ENCODE peak calls at places on chromosomes 4 and X, in six cellular contexts. M, C, I, T, W and K are unnamed samples. For H3K36me3, the result is how much of the 10 kb centered on the place peaks cover.

GRCh38 chrX:55220119-55220794 is at the start of gene PAGE5:
- DNase-seq in M (no peak), I (no peak), C (no peak), W (no peak), T (no peak), K (no peak)

GRCh38 chr4:182931691-182932297 is 14.6 kb upstream of the DCTD start:
- DNase-seq in M (no peak), I (no peak), C (no peak), T (no peak), W (no peak), K (no peak)

GRCh38 chr4:84597450-84597849 is 14.5 kb downstream of the CDS1 start:
- DNase-seq in W (no peak), M (no peak), T (no peak), C (no peak), I (no peak), K (peak)

GRCh38 chr4:144591401-144591800 is 54.6 kb upstream of the HHIP start:
- DNase-seq in I (peak), W (no peak), C (no peak), M (peak), T (peak), K (no peak)

GRCh38 chr4:105352826-105353225 is 121.0 kb downstream of the PPA2 start:
- DNase-seq in W (no peak), T (no peak), M (no peak), C (no peak), I (peak), K (no peak)

GRCh38 chrX:40933132-40934078 is 151.8 kb upstream of the USP9X start:
- DNase-seq in T (no peak), W (no peak), M (peak), I (peak), C (no peak), K (no peak)

GRCh38 chr4:76060506-76060905 is 14.0 kb upstream of the ART3 start:
- DNase-seq in W (no peak), T (no peak), I (no peak), M (no peak), C (no peak), K (no peak)

GRCh38 chr4:25178838-25179261 is 18.6 kb upstream of the SEPSECS start:
- DNase-seq in W (no peak), C (no peak), I (no peak), T (no peak), M (no peak), K (no peak)

DNA sequence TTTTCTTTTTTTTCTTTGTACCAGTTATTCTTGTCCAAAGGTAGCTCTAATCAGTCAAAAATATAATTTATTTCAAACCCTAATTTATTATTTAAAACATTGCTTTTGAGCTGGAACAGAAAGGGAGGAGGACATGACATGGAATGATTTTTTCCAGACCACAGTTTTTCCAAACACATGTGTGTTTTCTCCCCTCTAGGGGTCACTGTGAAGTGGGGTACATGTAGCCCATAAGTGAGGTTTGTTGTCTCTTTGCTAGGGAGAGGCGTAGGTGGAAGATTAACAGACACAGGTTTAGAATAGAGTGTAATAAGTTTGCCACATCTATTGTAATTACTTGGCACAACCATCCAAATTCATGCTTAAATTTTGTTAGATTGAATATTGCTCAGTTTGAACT is 83.0 kb downstream of the TNIP2 start:
- DNase-seq in I (peak), W (no peak), C (no peak), T (no peak), M (peak), K (no peak)
- H3K36me3 ChIP-seq in I (under half), W (half or more), C (under half), T (under half), M (under half), K (under half)

DNA sequence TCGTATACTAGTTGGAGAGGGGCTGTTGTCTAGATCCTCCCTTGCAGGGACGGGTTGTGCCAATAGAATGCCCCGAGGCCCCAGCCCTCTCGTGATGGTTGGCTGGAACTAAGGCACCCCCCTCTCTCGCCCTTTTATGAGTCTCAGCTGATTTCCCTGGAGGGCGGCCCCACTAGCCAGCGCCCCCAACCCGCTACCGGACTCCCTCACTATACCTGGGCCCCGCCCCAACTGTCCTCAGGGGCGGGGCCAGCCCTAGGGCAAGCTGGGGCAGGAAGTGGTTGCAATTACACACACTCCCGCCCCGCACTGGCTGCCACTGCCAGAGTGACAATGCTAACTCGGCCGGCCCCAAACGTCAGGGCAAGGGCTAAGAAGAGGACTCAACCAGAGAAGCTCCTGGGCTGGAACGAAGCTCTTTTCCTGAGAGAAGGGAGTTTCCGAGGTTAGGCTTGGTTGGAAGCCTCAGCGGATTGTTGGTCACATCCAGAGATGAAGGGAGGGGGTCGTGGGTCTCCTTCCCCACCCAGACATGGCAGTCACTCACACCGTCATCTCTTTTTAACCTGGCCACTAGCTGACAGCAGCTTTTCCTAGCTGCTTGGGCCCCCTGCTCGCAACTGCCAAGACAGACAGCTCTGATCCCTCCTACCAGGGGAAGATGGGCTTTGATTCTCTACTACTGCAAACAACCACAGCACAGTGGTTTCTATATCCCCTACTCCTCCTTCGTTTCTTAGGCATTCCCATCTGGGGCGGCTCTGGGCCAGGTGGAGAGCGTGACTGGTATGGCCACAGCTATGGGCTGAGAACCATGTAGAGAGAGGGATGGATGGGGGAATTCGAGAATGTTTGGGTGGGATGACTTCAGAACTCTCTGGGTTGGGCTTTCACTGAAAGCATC is 21.0 kb upstream of the BCORL1 start:
- DNase-seq in M (peak), W (peak), C (peak), I (no peak), T (peak), K (peak)
- H3K4me3 ChIP-seq in M (peak), W (peak), C (peak), I (no peak), T (peak), K (no peak)

GRCh38 chr4:59772740-59773139 is 1427.4 kb upstream of the ADGRL3 start:
- DNase-seq in M (no peak), I (no peak), T (no peak), C (no peak), W (no peak), K (no peak)

GRCh38 chr4:59770865-59771264 is 1429.3 kb upstream of the ADGRL3 start:
- DNase-seq in T (no peak), C (no peak), M (no peak), I (no peak), W (no peak), K (no peak)
- H3K36me3 ChIP-seq in T (under half), C (under half), M (under half), I (under half), W (under half), K (under half)

DNA sequence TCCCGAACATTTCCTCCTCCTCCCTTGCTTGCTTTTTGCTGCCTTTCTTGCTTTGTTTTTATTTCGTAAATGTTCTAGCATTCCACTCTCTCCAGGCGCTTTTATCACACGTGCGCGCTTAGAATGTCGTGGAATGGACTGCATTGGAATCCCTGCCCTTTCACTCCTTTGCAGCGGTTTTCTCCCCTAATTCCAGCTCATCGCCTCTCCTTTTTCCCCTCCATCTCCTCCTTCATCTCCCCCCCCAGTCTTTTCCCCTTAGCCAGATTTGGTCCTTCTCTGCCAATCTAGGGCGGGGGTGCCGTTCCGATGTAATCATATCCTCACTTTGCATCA is 578 bp downstream of the OGT start:
- DNase-seq in T (no peak), I (peak), C (no peak), W (no peak), M (no peak), K (no peak)
- H3K4me3 ChIP-seq in T (peak), I (peak), C (peak), W (peak), M (peak), K (peak)

GRCh38 chr4:163523791-163524365 is 29.4 kb downstream of the TMA16 start:
- DNase-seq in I (no peak), W (no peak), C (no peak), M (no peak), T (no peak), K (no peak)
- H3K36me3 ChIP-seq in I (under half), W (half or more), C (under half), M (half or more), T (under half), K (under half)

GRCh38 chr4:38384962-38385285 is 279.1 kb upstream of the KLF3 start:
- DNase-seq in M (no peak), W (no peak), C (no peak), I (no peak), T (no peak), K (no peak)
- H3K4me3 ChIP-seq in M (no peak), W (no peak), C (no peak), I (no peak), T (no peak), K (no peak)

GRCh38 chr4:147421456-147421855 is 59.4 kb upstream of the EDNRA start:
- DNase-seq in I (no peak), M (no peak), C (no peak), W (no peak), T (no peak), K (no peak)

GRCh38 chr4:147425019-147425418 is 55.9 kb upstream of the EDNRA start:
- DNase-seq in M (no peak), C (no peak), I (no peak), T (no peak), W (no peak), K (no peak)

GRCh38 chr4:147418206-147418605 is 62.7 kb upstream of the EDNRA start:
- DNase-seq in C (no peak), I (no peak), W (no peak), T (no peak), M (no peak), K (no peak)

GRCh38 chr4:147428583-147428982 is 52.3 kb upstream of the EDNRA start:
- DNase-seq in C (no peak), T (no peak), M (no peak), W (no peak), I (no peak), K (no peak)

GRCh38 chr4:147423229-147423628 is 57.7 kb upstream of the EDNRA start:
- DNase-seq in W (no peak), I (no peak), M (no peak), C (no peak), T (no peak), K (no peak)
- H3K36me3 ChIP-seq in W (under half), I (under half), M (under half), C (under half), T (under half), K (under half)

GRCh38 chr4:147109800-147110199 is 164.1 kb upstream of the TTC29 start:
- DNase-seq in T (no peak), M (no peak), W (no peak), C (no peak), I (no peak), K (no peak)

GRCh38 chr4:147110473-147110872 is 164.8 kb upstream of the TTC29 start:
- DNase-seq in C (no peak), W (no peak), T (no peak), M (no peak), I (no peak), K (no peak)

GRCh38 chr4:147108409-147108808 is 162.7 kb upstream of the TTC29 start:
- DNase-seq in W (no peak), T (no peak), M (no peak), C (no peak), I (peak), K (no peak)

DNA sequence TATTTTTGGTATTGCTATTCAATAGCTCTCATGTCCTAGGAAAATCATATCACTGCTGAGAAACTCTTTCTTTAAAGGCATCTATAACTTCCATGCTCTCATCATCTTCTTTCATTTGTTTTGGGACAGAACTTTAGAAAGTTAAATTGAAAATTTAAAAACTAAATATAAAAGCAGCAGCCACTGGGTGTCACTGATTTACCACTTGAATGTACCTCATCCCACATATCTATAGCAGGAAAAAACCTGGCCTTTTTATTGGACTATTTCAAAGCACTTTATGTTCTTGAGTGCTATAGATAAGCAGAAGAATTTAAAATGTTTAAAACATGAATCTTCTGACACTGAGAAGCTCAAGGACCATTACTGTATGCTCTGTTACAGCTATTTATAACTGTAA is 165.3 kb upstream of the TTC29 start:
- DNase-seq in T (no peak), M (no peak), I (peak), C (no peak), W (no peak), K (no peak)
- H3K4me3 ChIP-seq in T (no peak), M (no peak), I (no peak), C (no peak), W (no peak), K (no peak)

GRCh38 chrX:155893513-155893912 is 12.4 kb downstream of the VAMP7 start:
- DNase-seq in C (no peak), W (no peak), I (no peak), T (no peak), M (no peak), K (no peak)
- H3K36me3 ChIP-seq in C (under half), W (half or more), I (under half), T (under half), M (under half), K (under half)

DNA sequence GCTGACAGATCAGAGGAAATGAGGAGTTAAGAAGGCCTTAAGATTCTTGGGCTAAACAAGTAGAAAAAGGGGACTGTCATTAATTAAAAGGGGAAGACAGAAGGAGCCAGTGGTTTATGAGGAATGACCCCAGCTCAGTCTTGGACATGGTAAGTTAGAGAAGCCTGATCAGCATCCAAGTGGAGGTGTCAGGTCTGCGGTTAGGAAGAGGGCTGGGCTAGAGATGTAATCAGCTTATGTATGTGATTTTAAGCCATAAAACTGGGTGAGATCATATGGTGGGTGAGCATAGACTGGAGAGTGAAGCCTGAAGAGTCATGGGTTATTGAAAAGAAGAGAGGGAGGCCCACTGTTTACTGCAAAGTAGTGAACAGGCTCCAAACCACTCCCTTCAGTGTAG is 246.0 kb downstream of the NR3C2 start:
- DNase-seq in M (no peak), C (no peak), I (no peak), W (no peak), T (no peak), K (no peak)
- H3K4me3 ChIP-seq in M (no peak), C (no peak), I (no peak), W (no peak), T (no peak), K (no peak)